ENCODE peak calls at places on chromosomes 12 and 14, in five cellular contexts. M, W, F, X and U are unnamed samples.

GRCh38 chr12:105235299-105235746 is 651 bp downstream of the APPL2 start:
- DNase-seq in M (no peak), W (no peak), X (no peak), F (no peak), U (no peak)

GRCh38 chr12:30837595-30837994 is 82.8 kb upstream of the CAPRIN2 start:
- DNase-seq in F (no peak), W (no peak), M (no peak), X (no peak), U (no peak)

GRCh38 chr12:49819786-49820185 is 8.4 kb downstream of the NCKAP5L start:
- DNase-seq in F (no peak), X (no peak), W (no peak), M (no peak), U (no peak)

GRCh38 chr14:105375635-105376057 is 22.7 kb upstream of the TEX22 start:
- DNase-seq in F (no peak), W (no peak), X (no peak), M (no peak), U (no peak)

GRCh38 chr14:105430042-105430441 is 10.4 kb downstream of the MTA1 start:
- DNase-seq in X (no peak), F (no peak), M (no peak), W (no peak), U (no peak)

GRCh38 chr12:63317880-63318279 is 166.9 kb upstream of the AVPR1A start:
- DNase-seq in F (no peak), X (no peak), M (no peak), W (no peak), U (no peak)

GRCh38 chr14:103576371-103577024 is 13.7 kb downstream of the COA8 start:
- DNase-seq in M (no peak), W (peak), F (no peak), X (no peak), U (no peak)

GRCh38 chr14:75088566-75089373 is 19.3 kb downstream of the ZC2HC1C start:
- DNase-seq in X (peak), M (peak), F (no peak), W (peak), U (peak)

GRCh38 chr12:101276433-101276832 is 3.5 kb upstream of the UTP20 start:
- DNase-seq in F (no peak), W (no peak), M (no peak), X (no peak), U (no peak)

GRCh38 chr12:92759634-92760268 is 57.0 kb downstream of the PLEKHG7 start:
- DNase-seq in F (no peak), W (no peak), X (peak), M (no peak), U (no peak)

GRCh38 chr14:73245401-73246325 is 8.4 kb downstream of the PAPLN start:
- DNase-seq in F (no peak), W (peak), M (no peak), X (peak), U (no peak)

GRCh38 chr12:124551268-124552144 is 15.9 kb downstream of the NCOR2 start:
- DNase-seq in M (no peak), X (no peak), F (no peak), W (peak), U (no peak)

GRCh38 chr12:116592116-116592637 is 33.0 kb downstream of the MAP1LC3B2 start:
- DNase-seq in W (no peak), M (no peak), F (no peak), X (no peak), U (no peak)

GRCh38 chr14:39469094-39469710 is 37.0 kb upstream of the FBXO33 start:
- DNase-seq in M (peak), X (no peak), W (peak), F (no peak), U (peak)

GRCh38 chr12:57222286-57223190 is 5.9 kb downstream of the NXPH4 start:
- DNase-seq in W (no peak), M (no peak), X (no peak), F (no peak), U (no peak)

GRCh38 chr14:88551094-88551870 is 3.5 kb downstream of the PTPN21 start:
- DNase-seq in M (no peak), W (peak), X (peak), F (no peak), U (peak)

GRCh38 chr12:78880078-78880477 is 15.5 kb downstream of the SYT1 start:
- DNase-seq in M (no peak), F (no peak), W (no peak), X (no peak), U (no peak)

GRCh38 chr12:124383028-124383427 is 88.1 kb downstream of the RFLNA start:
- DNase-seq in W (no peak), X (no peak), F (no peak), M (no peak), U (no peak)

GRCh38 chr14:102584871-102585869 is 7.3 kb upstream of the RCOR1 start:
- DNase-seq in F (no peak), M (no peak), X (peak), W (peak), U (no peak)

DNA sequence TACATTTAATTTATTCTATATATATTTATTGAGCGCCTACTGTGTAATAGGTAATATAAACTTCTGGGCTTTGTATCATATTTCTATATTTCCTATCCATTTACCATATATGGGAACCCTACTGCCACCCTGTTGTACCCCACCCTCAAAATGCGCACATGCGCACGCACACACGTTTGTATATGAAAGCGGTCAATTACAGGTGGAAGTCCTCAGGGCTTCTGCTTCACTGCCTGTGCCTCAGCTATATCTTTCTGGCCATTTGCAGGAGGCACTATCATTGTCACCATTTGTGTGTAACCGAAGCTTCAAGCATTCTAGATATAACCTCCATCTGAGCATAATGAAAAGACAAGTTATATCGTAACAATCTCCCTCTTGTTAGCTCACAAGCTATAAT is 31.3 kb upstream of the KCNMB4 start:
- DNase-seq in W (no peak), X (no peak), F (no peak), M (no peak), U (no peak)
- TF ChIP-seq ATF2 in W (no peak), X (no peak), F (no peak), M (no peak), U (no peak)

GRCh38 chr12:127629066-127629820 is 637.7 kb upstream of the TMEM132C start:
- DNase-seq in F (no peak), W (no peak), X (no peak), M (no peak), U (no peak)
- TF ChIP-seq ATF2 in F (no peak), W (no peak), X (no peak), M (no peak), U (no peak)

GRCh38 chr14:55588259-55588699 is 8.3 kb downstream of the KTN1 start:
- DNase-seq in W (no peak), M (no peak), F (no peak), X (no peak), U (no peak)
- TF ChIP-seq ATF2 in W (no peak), M (no peak), F (no peak), X (no peak), U (no peak)

GRCh38 chr14:98494582-98494981 is 777.4 kb downstream of the BCL11B start:
- DNase-seq in W (no peak), F (no peak), M (no peak), X (no peak), U (no peak)
- TF ChIP-seq ATF2 in W (no peak), F (no peak), M (no peak), X (no peak), U (no peak)

GRCh38 chr12:100061814-100062213 is 77.1 kb upstream of the ANKS1B start:
- DNase-seq in F (no peak), M (no peak), X (no peak), W (no peak), U (no peak)

DNA sequence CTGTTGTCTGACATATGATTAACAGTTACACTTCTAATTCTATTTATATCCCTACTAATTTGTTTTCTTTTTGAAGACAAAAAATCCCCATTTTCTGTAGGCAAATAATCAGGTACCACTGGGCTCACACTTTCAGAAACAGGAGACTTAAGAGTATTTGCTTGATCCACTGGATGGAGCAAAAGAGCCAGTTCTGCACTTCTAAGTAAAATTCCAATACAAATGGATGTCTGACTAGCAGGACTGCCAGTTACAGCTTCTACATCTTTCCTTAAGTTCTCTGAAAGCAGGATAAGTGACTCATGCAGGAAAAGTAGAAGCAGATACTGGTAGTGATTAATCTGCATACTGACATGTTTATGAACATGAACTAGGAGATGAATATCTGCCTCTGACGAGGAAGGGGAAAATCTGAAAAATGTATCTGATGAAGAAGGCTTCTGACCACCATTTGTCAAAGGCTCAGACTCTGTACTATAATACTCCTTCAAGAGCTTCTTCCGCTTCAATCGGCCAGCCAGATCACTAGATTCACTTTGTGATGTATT is 73.8 kb upstream of the ANKS1B start:
- DNase-seq in M (no peak), F (no peak), X (no peak), W (no peak), U (no peak)
- TF ChIP-seq ATF2 in M (no peak), F (no peak), X (no peak), W (no peak), U (no peak)

DNA sequence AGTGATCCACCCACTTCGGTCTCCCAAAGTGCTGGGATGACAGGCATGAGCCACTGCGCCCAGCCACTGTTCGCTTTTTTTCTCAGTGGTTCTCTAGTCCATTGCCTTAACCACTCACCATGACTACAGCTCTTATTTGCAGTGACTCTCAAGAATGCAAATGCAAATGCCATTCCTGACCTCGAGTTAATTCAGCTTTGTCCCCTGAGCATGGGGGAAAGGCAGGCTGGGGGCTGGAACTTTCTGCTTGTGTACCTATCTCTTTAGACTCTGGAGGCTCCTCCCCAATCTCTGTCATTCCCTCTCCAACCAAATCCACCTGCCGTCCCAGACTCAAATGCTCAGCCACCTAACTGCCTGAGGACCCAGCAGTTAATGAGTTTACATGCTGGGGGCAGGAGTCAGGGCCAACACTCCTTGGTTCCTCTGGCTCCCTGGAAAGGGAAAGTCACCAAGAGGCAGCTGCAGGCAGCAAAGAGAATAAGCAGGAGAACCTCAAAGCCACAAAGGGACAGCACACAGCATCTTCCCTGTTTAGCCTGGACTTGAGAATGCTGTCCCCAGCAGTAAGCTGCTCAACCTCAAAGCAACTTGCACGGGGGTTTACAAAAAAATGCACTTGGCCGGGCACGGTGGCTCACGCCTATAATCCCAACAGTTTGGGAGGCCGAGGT is 5.3 kb upstream of the HNF1A start:
- DNase-seq in X (no peak), W (peak), M (peak), F (no peak), U (peak)
- TF ChIP-seq ATF2 in X (no peak), W (no peak), M (no peak), F (no peak), U (no peak)

DNA sequence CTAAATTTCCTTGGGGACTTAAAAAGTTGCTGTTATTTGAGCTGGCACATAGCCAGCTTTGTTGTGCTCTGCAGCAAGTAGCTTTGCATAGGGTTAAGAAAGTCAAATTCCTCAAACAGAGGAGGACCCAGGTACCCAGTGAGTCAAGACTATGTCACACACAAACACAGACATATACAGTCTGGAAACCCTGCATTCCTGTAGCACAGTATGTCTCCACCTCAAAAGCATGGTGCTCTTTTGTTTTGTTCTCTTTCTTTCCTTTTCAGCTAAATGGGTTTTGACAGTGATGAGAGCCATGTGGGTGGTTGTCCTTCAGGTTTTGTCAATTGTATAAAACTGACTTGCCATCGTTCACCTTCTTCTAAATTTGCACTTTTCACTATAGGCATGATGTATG is 179.6 kb upstream of the DIO2 start:
- DNase-seq in F (no peak), X (no peak), M (no peak), W (no peak), U (no peak)
- TF ChIP-seq ATF2 in F (no peak), X (no peak), M (no peak), W (no peak), U (no peak)

DNA sequence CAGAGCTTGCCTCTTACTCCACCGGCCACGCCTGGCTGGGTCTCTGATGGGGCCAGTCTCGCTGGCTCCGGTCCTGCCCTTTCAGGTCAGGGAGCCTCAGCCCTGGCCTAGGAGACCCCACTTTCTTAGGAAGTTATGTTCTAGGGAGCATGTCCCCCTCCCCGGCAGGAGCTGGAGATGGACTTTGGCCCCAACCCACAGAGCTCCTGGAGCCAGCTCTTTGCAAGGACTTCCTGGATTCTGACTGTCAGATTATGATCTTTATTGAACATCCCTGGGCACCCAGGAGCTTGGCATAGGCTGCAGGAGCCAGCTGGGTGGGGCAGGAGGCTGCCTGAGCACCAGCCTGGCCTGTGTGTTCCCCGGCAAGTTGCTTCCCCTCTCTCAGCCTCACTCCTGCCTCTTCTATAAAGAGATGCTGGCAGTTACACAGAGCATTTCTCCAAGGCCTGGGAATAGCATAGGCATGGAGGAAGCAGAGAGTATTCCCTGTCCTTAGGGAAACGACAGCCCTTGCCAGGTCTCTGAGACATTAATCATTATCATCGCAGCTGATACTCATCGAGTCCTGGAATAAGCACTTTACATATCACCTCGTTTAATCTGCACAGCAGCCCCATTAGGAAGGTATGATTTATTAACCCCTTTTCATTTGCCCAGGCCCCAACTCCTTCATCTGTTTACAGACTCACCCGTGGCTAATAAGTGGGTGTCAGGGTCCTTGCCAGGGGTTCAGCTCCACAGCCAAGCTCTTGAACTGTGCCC is 3.4 kb downstream of the DEGS2 start:
- DNase-seq in F (no peak), X (no peak), W (no peak), M (peak), U (no peak)
- TF ChIP-seq ATF2 in F (no peak), X (no peak), W (no peak), M (no peak), U (no peak)